ENCODE peak calls at places on chromosomes 16 and 17, in ten cellular contexts. G, M, X, N, F, B, I, L, Q and Z are unnamed samples. For H3K9me3, the result is how much of the 10 kb centered on the place peaks cover.

GRCh38 chr16:2719328-2720062 is 529 bp downstream of the PRSS27 start:
- DNase-seq in G (no peak), M (no peak), X (peak), N (peak), F (no peak), B (no peak), I (no peak), L (no peak), Q (no peak), Z (no peak)

GRCh38 chr16:75626806-75627205 is 3.7 kb upstream of the ADAT1 start:
- DNase-seq in G (no peak), M (no peak), X (no peak), N (no peak), F (no peak), B (no peak), I (no peak), L (no peak), Q (no peak), Z (no peak)

GRCh38 chr17:31649302-31649701 is 209.7 kb downstream of the COPRS start:
- DNase-seq in G (no peak), M (no peak), X (no peak), N (no peak), F (no peak), B (no peak), I (no peak), L (no peak), Q (no peak), Z (no peak)

GRCh38 chr17:47850373-47850691 is 631 bp downstream of the SP6 start:
- DNase-seq in G (no peak), M (no peak), X (no peak), N (no peak), F (no peak), B (no peak), I (no peak), L (no peak), Q (no peak), Z (no peak)

GRCh38 chr17:6843241-6843890 is 11.8 kb upstream of the TEKT1 start:
- DNase-seq in G (no peak), M (no peak), X (no peak), N (peak), F (no peak), B (no peak), I (no peak), L (no peak), Q (no peak), Z (no peak)

GRCh38 chr17:45223541-45224528 is 2.1 kb downstream of the FMNL1 start:
- DNase-seq in G (no peak), M (no peak), X (peak), N (no peak), F (no peak), B (no peak), I (no peak), L (no peak), Q (no peak), Z (no peak)

GRCh38 chr16:68354816-68355215 is 44.0 kb downstream of the PRMT7 start:
- DNase-seq in G (no peak), M (no peak), X (no peak), N (no peak), F (no peak), B (no peak), I (no peak), L (no peak), Q (no peak), Z (no peak)

GRCh38 chr16:84036982-84037425 is 5.6 kb downstream of the SLC38A8 start:
- DNase-seq in G (no peak), M (no peak), X (no peak), N (no peak), F (no peak), B (no peak), I (no peak), L (no peak), Q (no peak), Z (no peak)

GRCh38 chr17:5019475-5019956 is 15.7 kb downstream of the SLC52A1 start:
- DNase-seq in G (no peak), M (no peak), X (no peak), N (no peak), F (no peak), B (no peak), I (no peak), L (no peak), Q (no peak), Z (no peak)

GRCh38 chr16:84782841-84783240 is 36.9 kb upstream of the CRISPLD2 start:
- DNase-seq in G (no peak), M (no peak), X (no peak), N (no peak), F (no peak), B (no peak), I (no peak), L (no peak), Q (no peak), Z (no peak)

GRCh38 chr16:84266451-84266850 is 26.6 kb upstream of the KCNG4 start:
- DNase-seq in G (peak), M (no peak), X (peak), N (peak), F (no peak), B (peak), I (peak), L (no peak), Q (peak), Z (no peak)

GRCh38 chr16:35196313-35196712 is 1736.9 kb downstream of the TP53TG3F start:
- DNase-seq in G (no peak), M (no peak), X (no peak), N (no peak), F (no peak), B (no peak), I (no peak), L (no peak), Q (no peak), Z (no peak)
- H3K9me3 ChIP-seq in G (under half), M (under half), X (under half), N (under half), F (under half), B (under half), I (under half), L (under half), Q (under half), Z (under half)

GRCh38 chr16:35750157-35750689 is 2290.8 kb downstream of the TP53TG3F start:
- DNase-seq in G (no peak), M (no peak), X (no peak), N (no peak), F (no peak), B (no peak), I (no peak), L (no peak), Q (no peak), Z (no peak)
- H3K9me3 ChIP-seq in G (under half), M (under half), X (under half), N (under half), F (under half), B (under half), I (under half), L (under half), Q (under half), Z (under half)

DNA sequence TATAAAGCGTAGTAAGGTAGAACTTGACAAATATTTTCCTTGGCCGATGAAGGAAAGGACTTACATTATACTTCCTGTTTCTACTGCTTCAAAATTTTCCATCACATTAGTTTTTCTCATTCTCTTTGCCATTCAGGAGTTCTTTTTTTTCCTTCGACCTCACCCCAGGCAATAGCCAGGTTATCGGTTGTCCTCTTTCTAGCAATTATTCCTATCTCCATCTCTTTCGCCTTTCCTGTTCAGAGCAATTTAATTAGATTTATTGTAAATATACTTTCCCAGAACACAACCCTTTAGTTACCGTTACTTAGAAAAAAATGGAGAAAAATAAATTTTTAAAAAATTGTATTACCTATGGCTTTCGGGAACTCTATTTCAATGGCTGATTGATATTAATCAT is 205.2 kb downstream of the KCNJ2 start:
- DNase-seq in G (no peak), M (no peak), X (no peak), N (no peak), F (no peak), B (no peak), I (no peak), L (no peak), Q (no peak), Z (no peak)
- H3K9me3 ChIP-seq in G (under half), M (under half), X (under half), N (under half), F (under half), B (under half), I (under half), L (under half), Q (under half), Z (under half)

DNA sequence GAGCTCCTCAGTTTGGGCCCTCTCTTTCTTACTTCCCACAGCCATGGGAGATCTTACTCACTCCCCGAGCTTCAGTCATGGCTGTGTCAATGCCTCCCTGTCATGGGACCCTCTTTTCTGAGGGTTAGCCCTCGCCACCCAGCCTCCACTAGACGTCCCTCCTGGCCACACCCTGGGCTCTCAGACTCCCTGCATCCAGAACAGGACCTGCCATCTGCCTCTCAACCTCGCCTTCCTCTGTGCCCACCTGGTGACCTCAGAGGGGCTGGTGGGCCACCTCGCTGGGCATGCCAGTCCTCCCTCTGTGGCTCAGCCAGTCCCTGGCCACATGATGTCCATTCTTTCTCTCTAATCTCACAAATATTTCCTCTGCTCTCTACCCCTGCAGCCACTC is 54.6 kb upstream of the MED9 start:
- DNase-seq in G (no peak), M (no peak), X (no peak), N (no peak), F (no peak), B (no peak), I (no peak), L (no peak), Q (no peak), Z (no peak)
- H3K9me3 ChIP-seq in G (under half), M (under half), X (under half), N (under half), F (under half), B (under half), I (under half), L (under half), Q (under half), Z (under half)

GRCh38 chr17:27072885-27073284 is 221.0 kb upstream of the WSB1 start:
- DNase-seq in G (no peak), M (no peak), X (no peak), N (no peak), F (no peak), B (no peak), I (no peak), L (no peak), Q (no peak), Z (no peak)
- H3K9me3 ChIP-seq in G (under half), M (under half), X (under half), N (under half), F (under half), B (under half), I (under half), L (under half), Q (under half), Z (under half)